ENCODE peak calls at places on chromosomes 7 and 10, in six cellular contexts. K is neuronal stem cell, V is H9, C is IMR-90, G is mesenchymal stem cell, U is H1. M is an unnamed sample.

GRCh38 chr7:50304158-50304910 is at the start of gene IKZF1:
- DNase-seq in K (no peak), V (peak), C (no peak), G (peak), U (peak), M (peak)

GRCh38 chr10:19628767-19629443 is 187.3 kb upstream of the PLXDC2 start:
- DNase-seq in K (peak), V (no peak), C (no peak), G (peak), U (no peak), M (no peak)

GRCh38 chr7:54546081-54546985 is 4.2 kb downstream of the VSTM2A start:
- DNase-seq in K (peak), V (peak), C (no peak), G (no peak), U (peak), M (no peak)

GRCh38 chr7:45230611-45231165 is 73.1 kb downstream of the RAMP3 start:
- DNase-seq in K (no peak), V (no peak), C (no peak), G (no peak), U (peak), M (no peak)

GRCh38 chr7:99699946-99700345 is 20.1 kb upstream of the CYP3A5 start:
- DNase-seq in K (no peak), V (no peak), C (no peak), G (no peak), U (no peak), M (no peak)

GRCh38 chr10:100883322-100883821 is 29.4 kb upstream of the SLF2 start:
- DNase-seq in K (no peak), V (no peak), C (no peak), G (no peak), U (no peak), M (no peak)

GRCh38 chr7:74103219-74103772 is 19.7 kb downstream of the LIMK1 start:
- DNase-seq in K (no peak), V (no peak), C (no peak), G (no peak), U (no peak), M (peak)

GRCh38 chr10:131183546-131184045 is 127.9 kb downstream of the TCERG1L start:
- DNase-seq in K (no peak), V (peak), C (no peak), G (no peak), U (no peak), M (no peak)

GRCh38 chr7:28726563-28726962 is 231.6 kb downstream of the TRIL start:
- DNase-seq in K (no peak), V (no peak), C (no peak), G (no peak), U (no peak), M (no peak)

GRCh38 chr10:112375721-112376577 is 2.0 kb downstream of the ACSL5 start:
- DNase-seq in K (no peak), V (no peak), C (peak), G (peak), U (no peak), M (peak)

GRCh38 chr7:94643771-94644545 is 12.0 kb downstream of the SGCE start:
- DNase-seq in K (no peak), V (no peak), C (no peak), G (no peak), U (no peak), M (peak)

GRCh38 chr10:18886102-18886501 is 162.5 kb upstream of the MALRD1 start:
- DNase-seq in K (no peak), V (no peak), C (peak), G (peak), U (no peak), M (no peak)

GRCh38 chr7:76300210-76300731 is 2.2 kb upstream of the HSPB1 start:
- DNase-seq in K (no peak), V (no peak), C (peak), G (peak), U (no peak), M (peak)

GRCh38 chr10:26890956-26891355 is 30.2 kb upstream of the ABI1 start:
- DNase-seq in K (peak), V (peak), C (peak), G (peak), U (peak), M (peak)

GRCh38 chr10:122333037-122333436 is 41.5 kb upstream of the PLEKHA1 start:
- DNase-seq in K (no peak), V (no peak), C (no peak), G (no peak), U (no peak), M (no peak)

GRCh38 chr10:50506861-50507573 is 116.7 kb downstream of the SGMS1 start:
- DNase-seq in K (peak), V (no peak), C (no peak), G (no peak), U (no peak), M (no peak)

GRCh38 chr10:128095023-128095752 is 31.0 kb downstream of the MKI67 start:
- DNase-seq in K (no peak), V (no peak), C (no peak), G (no peak), U (no peak), M (peak)

GRCh38 chr7:1703475-1704325 is 33.6 kb downstream of the ELFN1 start:
- DNase-seq in K (no peak), V (peak), C (no peak), G (no peak), U (peak), M (no peak)

GRCh38 chr7:106717997-106718871 is 57.3 kb upstream of the CCDC71L start:
- DNase-seq in K (no peak), V (no peak), C (peak), G (peak), U (no peak), M (peak)

GRCh38 chr7:3107228-3107763 is 63.6 kb upstream of the CARD11 start:
- DNase-seq in K (no peak), V (no peak), C (no peak), G (no peak), U (no peak), M (no peak)

GRCh38 chr7:90916319-90916718 is 320.2 kb downstream of the CDK14 start:
- DNase-seq in K (no peak), V (no peak), C (no peak), G (no peak), U (no peak), M (no peak)

GRCh38 chr7:6578114-6579084 is 1.1 kb downstream of the ZDHHC4 start:
- DNase-seq in K (no peak), V (no peak), C (peak), G (peak), U (no peak), M (peak)

GRCh38 chr7:158248816-158249215 is 338.8 kb downstream of the PTPRN2 start:
- DNase-seq in K (no peak), V (peak), C (no peak), G (no peak), U (no peak), M (no peak)

GRCh38 chr10:119803264-119803663 is 69.4 kb downstream of the MCMBP start:
- DNase-seq in K (no peak), V (no peak), C (peak), G (peak), U (no peak), M (peak)

GRCh38 chr10:78209987-78210386 is 176.3 kb downstream of the RPS24 start:
- DNase-seq in K (no peak), V (no peak), C (no peak), G (no peak), U (no peak), M (no peak)

GRCh38 chr10:126376956-126377355 is 11.3 kb downstream of the ADAM12 start:
- DNase-seq in K (no peak), V (no peak), C (peak), G (peak), U (no peak), M (peak)

GRCh38 chr10:63343476-63343875 is 122.3 kb downstream of the JMJD1C start:
- DNase-seq in K (no peak), V (no peak), C (no peak), G (no peak), U (no peak), M (no peak)

GRCh38 chr10:108358912-108359311 is 1194.4 kb upstream of the SORCS1 start:
- DNase-seq in K (no peak), V (no peak), C (peak), G (peak), U (no peak), M (peak)

GRCh38 chr10:16854623-16855022 is 37.4 kb upstream of the RSU1 start:
- DNase-seq in K (no peak), V (no peak), C (no peak), G (peak), U (no peak), M (no peak)

GRCh38 chr7:137953692-137954470 is 48.0 kb downstream of the CREB3L2 start:
- DNase-seq in K (no peak), V (no peak), C (peak), G (peak), U (no peak), M (peak)

GRCh38 chr10:74823791-74824183 is 2.6 kb upstream of the KAT6B start:
- DNase-seq in K (no peak), V (no peak), C (peak), G (no peak), U (no peak), M (no peak)

GRCh38 chr7:116772423-116772852 is 89.9 kb upstream of the CAPZA2 start:
- DNase-seq in K (no peak), V (no peak), C (peak), G (peak), U (no peak), M (peak)

GRCh38 chr7:142759433-142759832 is 10.2 kb downstream of the PRSS1 start:
- DNase-seq in K (no peak), V (no peak), C (no peak), G (no peak), U (no peak), M (no peak)

GRCh38 chr7:148093375-148094166 is 497.0 kb upstream of the C7orf33 start:
- DNase-seq in K (no peak), V (no peak), C (no peak), G (no peak), U (no peak), M (no peak)

DNA sequence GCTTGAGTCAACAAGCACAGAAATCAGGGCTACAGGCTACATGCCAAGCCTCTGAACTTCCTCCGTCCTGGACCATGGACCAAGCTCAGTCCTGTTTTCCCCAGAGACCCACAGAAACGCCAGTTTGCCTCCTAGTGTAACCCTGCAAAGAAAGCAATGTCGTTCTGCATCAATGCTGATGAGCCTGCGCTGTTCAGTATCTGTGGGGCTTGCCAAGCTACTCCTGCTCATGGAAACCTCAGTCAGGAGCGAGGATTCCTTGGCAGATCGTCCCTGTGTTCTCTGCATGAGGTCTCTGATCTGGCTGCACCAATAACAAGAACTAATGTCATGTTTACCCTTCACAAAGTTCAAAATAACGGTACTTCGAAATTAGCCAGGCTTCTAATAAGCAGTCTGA is 495.5 kb upstream of the C7orf33 start:
- DNase-seq in K (no peak), V (no peak), C (no peak), G (no peak), U (no peak), M (no peak)
- H3K14ac ChIP-seq in K (no peak), V (no peak), C (no peak), G (no peak), U (no peak), M (no peak)

DNA sequence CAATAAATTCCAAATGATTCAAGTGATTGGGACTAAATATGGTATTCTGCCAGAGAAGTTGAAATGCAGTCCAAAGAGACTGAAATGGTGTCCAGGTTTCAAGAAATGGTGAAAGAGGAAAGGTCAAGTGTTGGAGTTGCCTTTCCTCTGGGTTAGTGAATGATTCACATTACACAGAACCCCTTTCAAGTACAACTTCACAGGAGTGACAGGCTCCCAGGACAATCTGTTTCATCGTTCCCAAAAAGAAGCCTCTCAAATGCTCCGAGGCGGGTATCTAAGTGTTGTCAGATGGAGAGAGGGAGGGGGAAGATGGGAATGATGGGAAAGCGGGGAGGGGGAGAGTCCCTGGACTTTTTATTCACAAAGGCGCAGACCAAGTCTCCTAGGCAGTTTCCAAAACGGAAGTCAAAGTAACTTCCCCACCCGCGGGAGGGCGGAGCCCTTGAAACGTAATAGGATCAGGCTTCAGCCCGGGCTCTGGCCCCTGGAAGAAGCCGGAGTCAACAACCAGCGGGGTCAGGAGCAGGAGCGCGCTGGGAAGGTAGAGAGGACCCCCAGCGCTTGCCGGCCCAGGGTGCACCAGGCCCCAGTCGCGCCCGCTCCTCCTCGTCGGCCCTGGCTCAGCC is 743 bp downstream of the SLC25A13 start:
- DNase-seq in K (peak), V (peak), C (peak), G (peak), U (peak), M (peak)
- H2BK5ac ChIP-seq in K (peak), V (no peak), C (peak), G (peak), U (peak), M (peak)

GRCh38 chr10:14742382-14742781 is 32.3 kb downstream of the FAM107B start:
- DNase-seq in K (no peak), V (no peak), C (no peak), G (no peak), U (no peak), M (no peak)
- H3K4me2 ChIP-seq in K (no peak), V (no peak), C (peak), G (no peak), U (no peak), M (no peak)

GRCh38 chr10:70514591-70514990 is 36.0 kb downstream of the PALD1 start:
- DNase-seq in K (no peak), V (no peak), C (no peak), G (no peak), U (no peak), M (no peak)

GRCh38 chr10:70512149-70512611 is 33.6 kb downstream of the PALD1 start:
- DNase-seq in K (no peak), V (no peak), C (peak), G (no peak), U (no peak), M (no peak)

GRCh38 chr10:70510904-70511303 is 32.3 kb downstream of the PALD1 start:
- DNase-seq in K (no peak), V (no peak), C (no peak), G (no peak), U (no peak), M (no peak)

GRCh38 chr10:70515035-70515702 is 36.6 kb downstream of the PALD1 start:
- DNase-seq in K (no peak), V (no peak), C (no peak), G (no peak), U (no peak), M (no peak)

DNA sequence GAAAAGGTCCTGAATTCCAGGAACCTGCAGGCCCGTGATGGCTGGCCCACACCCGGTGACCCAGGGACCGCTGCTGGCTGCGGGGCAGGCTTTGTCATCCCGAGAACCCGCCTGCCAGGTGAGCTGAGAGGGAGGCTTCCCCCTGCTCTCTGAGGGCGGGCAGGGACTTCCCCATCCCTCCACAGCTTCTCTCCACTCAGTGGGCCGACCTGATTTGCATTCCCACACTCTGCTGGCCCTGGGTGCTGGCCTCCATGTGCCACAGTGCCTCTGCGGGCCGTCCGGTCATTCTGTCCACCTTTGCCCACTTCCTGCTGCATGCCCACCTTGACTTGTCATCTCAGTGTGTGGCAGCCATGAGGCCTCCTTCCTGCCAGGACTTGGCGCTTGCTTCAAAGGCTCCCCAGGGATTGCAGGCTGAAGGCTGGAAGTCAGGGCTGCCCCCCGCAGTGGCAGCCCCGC is 35.3 kb downstream of the PALD1 start:
- DNase-seq in K (no peak), V (no peak), C (no peak), G (no peak), U (peak), M (no peak)
- H3K14ac ChIP-seq in K (no peak), V (peak), C (no peak), G (no peak), U (no peak), M (no peak)

GRCh38 chr10:95225136-95225535 is 31.1 kb downstream of the ACSM6 start:
- DNase-seq in K (no peak), V (no peak), C (no peak), G (no peak), U (no peak), M (peak)

GRCh38 chr10:95235676-95236067 is 41.6 kb downstream of the ACSM6 start:
- DNase-seq in K (no peak), V (no peak), C (no peak), G (no peak), U (no peak), M (no peak)

GRCh38 chr10:95234951-95235350 is 40.9 kb downstream of the ACSM6 start:
- DNase-seq in K (no peak), V (no peak), C (no peak), G (no peak), U (no peak), M (no peak)

GRCh38 chr10:95233377-95234034 is 39.5 kb downstream of the ACSM6 start:
- DNase-seq in K (no peak), V (no peak), C (peak), G (no peak), U (no peak), M (no peak)

GRCh38 chr10:95229724-95230627 is 35.9 kb downstream of the ACSM6 start:
- DNase-seq in K (peak), V (peak), C (peak), G (peak), U (peak), M (peak)
- H2BK5ac ChIP-seq in K (peak), V (peak), C (peak), G (peak), U (peak), M (no peak)

M was measured in trophoblast cell.